ENCODE peak calls at places on chromosomes 6 and 20, in four cellular contexts. W is HEK293T, C is AG04450, B is Calu3. D is an unnamed sample.

GRCh38 chr6:33610779-33611421 is 10.2 kb upstream of the ITPR3 start:
- DNase-seq in W (no peak), C (no peak), B (peak; percentile 71), D (peak; percentile 90)

GRCh38 chr6:115582386-115582785 is 478.3 kb downstream of the FRK start:
- DNase-seq in W (no peak), C (no peak), B (no peak), D (no peak)

GRCh38 chr6:131761061-131761761 is 46.6 kb upstream of the ENPP1 start:
- DNase-seq in W (no peak), C (peak; percentile 43), B (no peak), D (no peak)

GRCh38 chr6:28224131-28225055 is 682 bp upstream of the ZSCAN9 start:
- DNase-seq in W (no peak), C (no peak), B (no peak), D (no peak)

GRCh38 chr20:36335187-36335870 is 29.2 kb downstream of the DLGAP4 start:
- DNase-seq in W (no peak), C (no peak), B (no peak), D (no peak)

GRCh38 chr6:33823806-33824205 is 20.0 kb upstream of the MLN start:
- DNase-seq in W (no peak), C (no peak), B (no peak), D (no peak)

GRCh38 chr20:7710440-7710839 is 229.8 kb downstream of the HAO1 start:
- DNase-seq in W (no peak), C (no peak), B (no peak), D (no peak)

GRCh38 chr6:63140682-63141318 is 70.5 kb upstream of the FKBP1C start:
- DNase-seq in W (no peak), C (no peak), B (no peak), D (no peak)

GRCh38 chr6:65638047-65638831 is 68.8 kb downstream of the EYS start:
- DNase-seq in W (peak; percentile 9), C (no peak), B (no peak), D (peak; percentile 61)

GRCh38 chr6:132131777-132132176 is 180.6 kb upstream of the CCN2 start:
- DNase-seq in W (peak; percentile 37), C (peak; percentile 99), B (peak; percentile 63), D (no peak)

GRCh38 chr20:48723308-48724264 is 104.2 kb downstream of the PREX1 start:
- DNase-seq in W (no peak), C (no peak), B (peak; percentile 45), D (peak; percentile 62)

GRCh38 chr6:105587349-105588115 is 184.7 kb upstream of the PREP start:
- DNase-seq in W (no peak), C (no peak), B (no peak), D (no peak)

D was measured in testis.